ENCODE peak calls at places on chromosomes 1 and 21, in nine cellular contexts. C is dermis blood vessel endothelial cell; I is foreskin fibroblast; T is activated CD4-positive, alpha-beta T cell treated with anti-CD3 and anti-CD28 coated beads, Interleukin-2, amount 10 ng/mL, durations not matched to agents 7 days and 5 days; G is AG04450; J is neural crest cell; Q is fibroblast of the conjunctiva; H is smooth muscle cell of the brain vasculature; B is stimulated activated CD4-positive, alpha-beta T cell treated with anti-CD3 and anti-CD28 coated beads, Interleukin-12 subunit alpha, Interleukin-12 subunit beta, amount 100 ng/mL, for 24 hours. E is an unnamed sample.

GRCh38 chr21:35386491-35387079 is 337.5 kb upstream of the RUNX1 start:
- DNase-seq in Q (no peak), B (no peak), T (no peak), I (no peak), G (no peak), C (no peak), H (no peak), J (no peak), E (no peak)

GRCh38 chr1:202589190-202589680 is 121.0 kb downstream of the SYT2 start:
- DNase-seq in G (peak), J (peak), Q (peak), C (peak), T (no peak), B (no peak), I (peak), H (peak), E (peak)

GRCh38 chr21:41597811-41598231 is 89.9 kb upstream of the TMPRSS2 start:
- DNase-seq in H (no peak), G (no peak), I (no peak), J (no peak), C (no peak), Q (no peak), B (no peak), T (no peak), E (peak)

GRCh38 chr1:54429838-54430237 is 23.6 kb upstream of the SSBP3 start:
- DNase-seq in I (no peak), J (no peak), T (no peak), Q (no peak), B (no peak), G (no peak), H (no peak), C (no peak), E (no peak)

GRCh38 chr1:100757946-100758345 is 38.4 kb downstream of the VCAM1 start:
- DNase-seq in C (no peak), G (no peak), B (no peak), J (no peak), I (no peak), Q (no peak), T (no peak), H (no peak), E (no peak)

GRCh38 chr1:27026621-27027574 is 14.2 kb upstream of the TENT5B start:
- DNase-seq in T (no peak), Q (no peak), J (no peak), C (no peak), H (no peak), G (no peak), I (peak), B (no peak), E (no peak)

GRCh38 chr1:223248787-223249175 is 105.7 kb upstream of the TLR5 start:
- DNase-seq in J (no peak), T (peak), Q (no peak), I (no peak), G (no peak), B (no peak), H (no peak), C (no peak), E (no peak)

GRCh38 chr1:211382182-211382713 is 55.6 kb downstream of the TRAF5 start:
- DNase-seq in C (no peak), Q (no peak), T (no peak), H (no peak), I (no peak), B (no peak), G (no peak), J (no peak), E (no peak)

GRCh38 chr1:192691041-192691440 is 55.1 kb downstream of the RGS13 start:
- DNase-seq in B (no peak), H (no peak), I (no peak), J (no peak), C (no peak), Q (no peak), T (no peak), G (no peak), E (no peak)

GRCh38 chr1:206655471-206655882 is 20.1 kb downstream of the DYRK3 start:
- DNase-seq in C (peak), J (no peak), Q (no peak), H (no peak), B (no peak), G (no peak), T (no peak), I (no peak), E (no peak)

GRCh38 chr1:110135268-110136065 is 14.8 kb upstream of the SLC6A17 start:
- DNase-seq in J (no peak), T (no peak), H (no peak), Q (no peak), I (no peak), G (no peak), C (no peak), B (no peak), E (no peak)

GRCh38 chr1:11031624-11032262 is 15.3 kb downstream of the MASP2 start:
- DNase-seq in G (no peak), Q (no peak), H (no peak), B (no peak), I (peak), T (no peak), J (no peak), C (no peak), E (no peak)

GRCh38 chr21:41997657-41998056 is 12.5 kb downstream of the ZBTB21 start:
- DNase-seq in C (no peak), J (no peak), T (no peak), Q (no peak), I (no peak), H (no peak), B (no peak), G (no peak), E (no peak)